ENCODE peak calls at places on chromosome 20, in nine cellular contexts. H, V, T, N, S, I, R, G and B are unnamed samples. For H3K9me3, the result is how much of the 10 kb centered on the place peaks cover.

GRCh38 chr20:19341348-19342053 is 129.1 kb downstream of the SLC24A3 start:
- DNase-seq in H (no peak), V (no peak), T (no peak), N (no peak), S (no peak), I (no peak), R (no peak), G (no peak), B (no peak)

GRCh38 chr20:59175861-59176260 is 12.2 kb downstream of the ZNF831 start:
- DNase-seq in H (no peak), V (no peak), T (peak), N (no peak), S (no peak), I (no peak), R (peak), G (no peak), B (no peak)

GRCh38 chr20:18943542-18943941 is 130.0 kb downstream of the SCP2D1 start:
- DNase-seq in H (no peak), V (no peak), T (no peak), N (no peak), S (no peak), I (no peak), R (no peak), G (no peak), B (no peak)

GRCh38 chr20:32697608-32698007 is 23.9 kb upstream of the C20orf203 start:
- DNase-seq in H (no peak), V (no peak), T (no peak), N (no peak), S (no peak), I (no peak), R (no peak), G (no peak), B (no peak)

GRCh38 chr20:60053125-60053812 is 95.0 kb downstream of the CDH26 start:
- DNase-seq in H (no peak), V (no peak), T (no peak), N (no peak), S (no peak), I (no peak), R (no peak), G (no peak), B (no peak)

GRCh38 chr20:47612670-47613069 is 111.0 kb downstream of the NCOA3 start:
- DNase-seq in H (no peak), V (no peak), T (no peak), N (no peak), S (no peak), I (no peak), R (no peak), G (no peak), B (no peak)

GRCh38 chr20:17786221-17786718 is 86.5 kb downstream of the BANF2 start:
- DNase-seq in H (no peak), V (peak), T (no peak), N (no peak), S (no peak), I (no peak), R (no peak), G (no peak), B (peak)

GRCh38 chr20:23920408-23920780 is 40.8 kb upstream of the CST5 start:
- DNase-seq in H (no peak), V (no peak), T (no peak), N (no peak), S (no peak), I (no peak), R (no peak), G (no peak), B (no peak)

GRCh38 chr20:10671850-10672578 is 1.8 kb downstream of the JAG1 start:
- DNase-seq in H (peak), V (peak), T (peak), N (peak), S (peak), I (no peak), R (peak), G (peak), B (peak)

GRCh38 chr20:19368351-19368750 is 155.9 kb downstream of the SLC24A3 start:
- DNase-seq in H (no peak), V (no peak), T (no peak), N (no peak), S (no peak), I (no peak), R (no peak), G (no peak), B (no peak)

GRCh38 chr20:18783385-18783959 is 30.1 kb upstream of the SCP2D1 start:
- DNase-seq in H (no peak), V (no peak), T (no peak), N (no peak), S (no peak), I (no peak), R (no peak), G (no peak), B (no peak)

GRCh38 chr20:44566018-44566417 is 16.4 kb upstream of the PKIG start:
- DNase-seq in H (no peak), V (no peak), T (no peak), N (no peak), S (no peak), I (no peak), R (no peak), G (no peak), B (no peak)

GRCh38 chr20:25486377-25486776 is 78.9 kb downstream of the GINS1 start:
- DNase-seq in H (no peak), V (peak), T (no peak), N (peak), S (no peak), I (no peak), R (no peak), G (no peak), B (peak)

GRCh38 chr20:21156266-21156665 is 30.4 kb downstream of the KIZ start:
- DNase-seq in H (no peak), V (peak), T (no peak), N (no peak), S (no peak), I (no peak), R (no peak), G (no peak), B (no peak)

GRCh38 chr20:1618479-1618878 is 1.3 kb downstream of the SIRPB1 start:
- DNase-seq in H (no peak), V (peak), T (no peak), N (no peak), S (no peak), I (no peak), R (no peak), G (peak), B (no peak)

GRCh38 chr20:6767166-6767535 is 335 bp upstream of the BMP2 start:
- DNase-seq in H (no peak), V (no peak), T (no peak), N (no peak), S (peak), I (no peak), R (no peak), G (no peak), B (no peak)

GRCh38 chr20:47620808-47621805 is 119.4 kb downstream of the NCOA3 start:
- DNase-seq in H (no peak), V (peak), T (no peak), N (no peak), S (no peak), I (peak), R (no peak), G (no peak), B (no peak)

GRCh38 chr20:39676857-39677351 is 714.8 kb downstream of the DHX35 start:
- DNase-seq in H (peak), V (peak), T (peak), N (no peak), S (no peak), I (no peak), R (peak), G (no peak), B (no peak)

GRCh38 chr20:2692036-2692885 is at the start of gene EBF4:
- DNase-seq in H (peak), V (no peak), T (peak), N (peak), S (peak), I (no peak), R (peak), G (peak), B (peak)

GRCh38 chr20:44187054-44187762 is at the start of gene JPH2:
- DNase-seq in H (peak), V (peak), T (peak), N (peak), S (peak), I (no peak), R (no peak), G (no peak), B (peak)

GRCh38 chr20:5678769-5679168 is 71.4 kb upstream of the SHLD1 start:
- DNase-seq in H (no peak), V (no peak), T (no peak), N (no peak), S (no peak), I (no peak), R (no peak), G (no peak), B (no peak)

GRCh38 chr20:51500311-51500710 is 42.2 kb downstream of the NFATC2 start:
- DNase-seq in H (no peak), V (no peak), T (no peak), N (no peak), S (no peak), I (no peak), R (no peak), G (peak), B (no peak)

GRCh38 chr20:41027872-41028358 is 707 bp upstream of the TOP1 start:
- DNase-seq in H (no peak), V (no peak), T (no peak), N (no peak), S (no peak), I (no peak), R (no peak), G (no peak), B (peak)

GRCh38 chr20:41027366-41027765 is 1.3 kb upstream of the TOP1 start:
- DNase-seq in H (no peak), V (no peak), T (no peak), N (no peak), S (no peak), I (no peak), R (no peak), G (no peak), B (peak)

GRCh38 chr20:41030536-41031242 is 2.1 kb downstream of the TOP1 start:
- DNase-seq in H (no peak), V (peak), T (no peak), N (no peak), S (no peak), I (no peak), R (no peak), G (no peak), B (no peak)

GRCh38 chr20:41029150-41029872 is 689 bp downstream of the TOP1 start:
- DNase-seq in H (peak), V (no peak), T (peak), N (peak), S (peak), I (no peak), R (peak), G (peak), B (peak)

DNA sequence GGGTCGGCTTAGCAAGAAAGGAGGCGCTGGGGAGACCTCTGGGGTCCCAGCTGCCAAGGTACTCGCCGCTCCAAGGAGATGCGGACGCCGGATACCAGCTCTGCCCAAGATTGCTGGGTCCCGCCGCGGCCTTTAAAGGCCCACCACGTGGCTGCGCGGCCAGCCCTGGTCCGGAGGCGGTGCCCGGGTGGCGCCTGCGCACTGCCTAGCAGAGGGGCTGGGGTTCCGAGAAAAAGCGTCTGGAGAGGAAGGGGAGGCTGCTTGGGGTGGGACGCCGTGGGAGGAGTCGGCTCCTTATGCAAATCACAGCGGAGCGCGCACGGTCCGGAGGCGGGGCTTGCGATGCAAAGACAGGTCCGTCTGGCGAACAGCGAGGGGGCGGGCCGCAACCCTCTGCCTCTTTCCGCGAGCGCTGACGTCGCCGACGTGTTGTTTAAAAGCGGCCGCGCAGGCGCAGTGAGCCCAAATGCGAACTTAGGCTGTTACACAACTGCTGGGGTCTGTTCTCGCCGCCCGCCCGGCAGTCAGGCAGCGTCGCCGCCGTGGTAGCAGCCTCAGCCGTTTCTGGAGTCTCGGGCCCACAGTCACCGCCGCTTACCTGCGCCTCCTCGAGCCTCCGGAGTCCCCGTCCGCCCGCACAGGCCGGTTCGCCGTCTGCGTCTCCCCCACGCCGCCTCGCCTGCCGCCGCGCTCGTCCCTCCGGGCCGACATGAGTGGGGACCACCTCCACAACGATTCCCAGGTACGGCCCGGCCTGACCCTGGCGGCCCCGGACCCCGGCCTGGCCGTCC is at the start of gene TOP1:
- DNase-seq in H (peak), V (peak), T (peak), N (peak), S (peak), I (peak), R (peak), G (peak), B (peak)
- TF ChIP-seq CTCF in H (no peak), V (no peak), T (no peak), N (no peak), S (no peak), I (no peak), R (no peak), G (no peak), B (no peak)

DNA sequence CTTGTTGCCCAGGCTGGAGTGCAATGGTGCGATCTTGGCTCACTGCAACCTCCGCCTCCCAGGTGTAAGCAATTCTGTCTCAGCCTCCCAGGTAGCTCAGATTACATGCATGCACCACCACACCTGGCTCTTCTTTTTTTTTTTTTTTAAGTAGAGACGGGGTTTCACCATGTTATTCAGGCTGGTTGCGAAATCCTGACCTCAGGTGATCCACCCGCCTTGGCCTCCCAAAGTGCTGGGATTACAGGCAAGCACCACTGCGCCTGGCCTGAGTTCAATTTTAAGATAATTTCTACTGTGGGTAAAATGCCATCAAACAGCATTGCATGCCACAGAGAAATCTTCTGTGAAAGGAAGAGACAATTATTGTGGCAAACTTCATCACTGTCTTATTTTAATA is 633.1 kb downstream of the KIF16B start:
- DNase-seq in H (no peak), V (no peak), T (no peak), N (no peak), S (no peak), I (no peak), R (no peak), G (no peak), B (no peak)
- H3K9me3 ChIP-seq in H (under half), V (under half), T (under half), N (under half), S (under half), I (under half), R (under half), G (under half), B (under half)

GRCh38 chr20:62967628-62968351 is 15.3 kb downstream of the SLC17A9 start:
- DNase-seq in H (no peak), V (no peak), T (no peak), N (no peak), S (no peak), I (no peak), R (no peak), G (no peak), B (no peak)
- TF ChIP-seq POLR2A in H (no peak), V (no peak), T (no peak), N (no peak), S (no peak), I (no peak), R (no peak), G (no peak), B (no peak)

GRCh38 chr20:45935416-45936046 is 1.0 kb downstream of the PCIF1 start:
- DNase-seq in H (no peak), V (peak), T (no peak), N (no peak), S (no peak), I (no peak), R (no peak), G (no peak), B (no peak)

GRCh38 chr20:45937765-45938164 is 3.3 kb downstream of the PCIF1 start:
- DNase-seq in H (no peak), V (peak), T (no peak), N (no peak), S (no peak), I (no peak), R (no peak), G (no peak), B (no peak)

GRCh38 chr20:45934587-45935415 is at the start of gene PCIF1:
- DNase-seq in H (peak), V (peak), T (peak), N (peak), S (peak), I (peak), R (peak), G (peak), B (peak)

GRCh38 chr20:45934046-45934586 is 367 bp upstream of the PCIF1 start:
- DNase-seq in H (peak), V (peak), T (peak), N (peak), S (peak), I (peak), R (peak), G (no peak), B (peak)

DNA sequence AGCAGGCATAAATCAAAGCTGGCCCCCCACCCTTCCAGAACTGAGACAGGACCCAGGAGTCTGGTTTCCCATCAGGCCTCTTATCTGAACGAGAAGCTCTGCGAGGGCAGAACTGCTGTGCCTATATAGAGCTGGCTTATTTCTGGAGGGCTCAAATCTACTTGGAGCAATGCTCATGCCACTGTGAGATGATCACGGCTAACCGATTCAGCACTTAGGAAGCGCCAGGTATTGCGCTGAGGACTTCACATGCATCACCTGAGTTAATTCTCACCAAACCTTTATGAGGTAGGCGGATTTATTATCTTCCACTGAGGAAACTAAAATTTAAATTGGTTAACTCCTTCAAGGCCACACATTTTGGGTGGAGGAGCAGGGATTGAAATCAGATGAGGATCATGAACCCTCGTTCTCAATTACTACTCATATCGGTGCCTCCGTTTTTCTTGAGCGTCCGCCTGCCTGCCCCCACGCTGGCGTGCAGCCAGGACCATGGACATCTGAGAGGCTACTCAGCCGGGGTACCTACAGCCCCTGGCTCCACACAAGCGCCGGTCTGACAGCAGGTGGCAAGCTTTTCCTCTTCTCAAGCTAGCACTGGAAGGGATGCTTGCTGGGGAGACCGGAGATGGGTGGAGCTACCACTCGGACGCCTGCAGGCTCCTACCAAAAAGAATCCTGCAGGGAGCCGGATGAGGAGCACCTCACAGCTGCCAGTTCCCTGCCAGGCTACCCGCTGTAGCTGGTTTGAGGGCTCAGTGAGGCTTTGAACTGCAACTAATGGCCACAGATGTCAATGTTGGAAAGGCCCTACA is 1.0 kb upstream of the PCIF1 start:
- DNase-seq in H (peak), V (peak), T (peak), N (peak), S (peak), I (peak), R (peak), G (peak), B (peak)
- TF ChIP-seq CTCF in H (no peak), V (peak), T (peak), N (peak), S (no peak), I (no peak), R (no peak), G (peak), B (peak)

DNA sequence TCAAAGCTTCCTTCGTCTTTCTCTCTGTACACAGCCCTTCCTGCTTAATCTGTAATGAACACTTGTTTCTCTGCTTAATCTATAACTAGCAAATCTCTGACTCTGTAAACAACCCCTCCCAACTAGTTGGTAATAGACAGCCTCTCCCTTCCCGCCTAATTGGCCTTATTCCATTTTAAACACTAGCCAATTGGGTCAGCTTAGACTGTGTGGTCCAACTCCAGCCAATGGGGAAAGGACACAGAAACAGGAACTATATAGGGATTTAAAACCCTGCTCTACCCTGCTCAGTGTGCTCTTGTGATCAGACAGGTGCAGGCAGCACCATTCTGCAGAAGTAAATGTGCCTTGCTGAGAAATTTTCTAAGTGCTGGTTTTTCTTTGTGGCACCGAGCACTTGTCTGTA is 18.5 kb downstream of the CHD6 start:
- DNase-seq in H (no peak), V (no peak), T (no peak), N (no peak), S (no peak), I (no peak), R (no peak), G (no peak), B (no peak)
- H3K9me3 ChIP-seq in H (under half), V (under half), T (under half), N (under half), S (under half), I (under half), R (under half), G (under half), B (under half)

GRCh38 chr20:63737940-63738686 is 1.5 kb upstream of the SLC2A4RG start:
- DNase-seq in H (peak), V (no peak), T (peak), N (no peak), S (peak), I (no peak), R (peak), G (peak), B (peak)
- TF ChIP-seq POLR2A in H (no peak), V (no peak), T (no peak), N (no peak), S (no peak), I (no peak), R (no peak), G (no peak), B (no peak)

GRCh38 chr20:62597416-62598115 is 44.7 kb upstream of the SLCO4A1 start:
- DNase-seq in H (no peak), V (no peak), T (no peak), N (peak), S (no peak), I (no peak), R (no peak), G (no peak), B (no peak)
- TF ChIP-seq CTCF in H (no peak), V (no peak), T (no peak), N (no peak), S (no peak), I (no peak), R (no peak), G (no peak), B (no peak)